ENCODE peak calls at places on chromosomes 4 and X, in nine cellular contexts. X is cardiac muscle cell, W is GM23248, A is adipocyte, H is mammary epithelial cell, O is pancreas, R is endodermal cell, C is neuronal stem cell, E is transverse colon. N is an unnamed sample. For H3K4me1, the result is how much of the 10 kb centered on the place peaks cover.

GRCh38 chr4:151882072-151882803 is 121.4 kb upstream of the GATB start:
- DNase-seq in A (no peak), W (no peak), H (no peak), O (no peak), E (no peak), R (no peak), X (no peak), C (no peak), N (no peak)

GRCh38 chrX:15985937-15986336 is 131.3 kb upstream of the AP1S2 start:
- DNase-seq in A (no peak), R (no peak), E (no peak), X (no peak), C (no peak), H (peak), O (no peak), W (no peak), N (no peak)

GRCh38 chr4:36758312-36758690 is 476.9 kb downstream of the DTHD1 start:
- DNase-seq in O (no peak), C (no peak), A (no peak), X (no peak), E (no peak), R (no peak), W (no peak), H (no peak), N (peak)

GRCh38 chr4:160772668-160773067 is 1391.1 kb downstream of the FSTL5 start:
- DNase-seq in C (no peak), R (no peak), X (no peak), O (no peak), W (no peak), E (no peak), A (no peak), H (no peak), N (no peak)

GRCh38 chr4:38664704-38665401 is 854 bp downstream of the KLF3 start:
- DNase-seq in X (peak), A (peak), R (peak), E (peak), H (peak), C (peak), O (peak), W (peak), N (peak)

GRCh38 chrX:12701625-12702024 is 89.6 kb upstream of the PRPS2 start:
- DNase-seq in C (peak), A (peak), X (peak), E (peak), W (peak), O (peak), R (peak), H (peak), N (peak)

GRCh38 chrX:18173494-18174180 is 47.0 kb downstream of the BEND2 start:
- DNase-seq in R (no peak), E (no peak), X (no peak), W (no peak), A (no peak), O (no peak), C (no peak), H (no peak), N (no peak)

GRCh38 chrX:119187298-119187697 is 48.8 kb upstream of the PGRMC1 start:
- DNase-seq in C (no peak), A (no peak), X (no peak), E (no peak), R (no peak), O (no peak), W (no peak), H (no peak), N (no peak)

GRCh38 chr4:41285202-41285876 is 28.6 kb downstream of the UCHL1 start:
- DNase-seq in R (no peak), O (no peak), W (peak), H (no peak), A (peak), C (no peak), E (no peak), X (no peak), N (no peak)

GRCh38 chr4:13349096-13349495 is 135.0 kb downstream of the RAB28 start:
- DNase-seq in R (no peak), X (peak), W (peak), A (no peak), C (no peak), E (no peak), H (peak), O (no peak), N (no peak)

GRCh38 chrX:105463483-105463882 is 243.0 kb upstream of the TEX13A start:
- DNase-seq in A (peak), H (peak), E (no peak), C (no peak), R (no peak), O (no peak), X (peak), W (no peak), N (no peak)

GRCh38 chr4:76879731-76880364 is 18.1 kb downstream of the SOWAHB start:
- DNase-seq in X (peak), R (no peak), W (peak), A (peak), H (no peak), C (no peak), E (no peak), O (no peak), N (no peak)

GRCh38 chr4:37223732-37224131 is 20.8 kb upstream of the NWD2 start:
- DNase-seq in C (no peak), E (no peak), X (no peak), O (no peak), H (no peak), A (no peak), W (no peak), R (no peak), N (no peak)

GRCh38 chrX:63350979-63351616 is at the start of gene SPIN4:
- DNase-seq in C (peak), A (peak), O (peak), H (peak), E (peak), W (peak), R (peak), X (peak), N (peak)

GRCh38 chr4:111136438-111136837 is 513.6 kb upstream of the PITX2 start:
- DNase-seq in W (peak), X (peak), A (peak), R (no peak), E (no peak), O (no peak), H (no peak), C (no peak), N (no peak)

GRCh38 chr4:144480068-144480467 is 165.9 kb upstream of the HHIP start:
- DNase-seq in W (no peak), R (no peak), H (no peak), C (no peak), O (no peak), E (no peak), X (no peak), A (no peak), N (no peak)

GRCh38 chr4:169615467-169616106 is 3.2 kb upstream of the NEK1 start:
- DNase-seq in X (no peak), E (no peak), H (peak), O (no peak), W (peak), C (no peak), A (no peak), R (no peak), N (no peak)

GRCh38 chr4:77600521-77601451 is 4.8 kb upstream of the CXCL13 start:
- DNase-seq in C (peak), A (peak), X (peak), R (peak), H (peak), E (peak), W (peak), O (no peak), N (peak)

GRCh38 chr4:114056599-114056998 is 77.2 kb upstream of the ARSJ start:
- DNase-seq in X (no peak), W (no peak), R (no peak), C (no peak), O (no peak), E (no peak), A (no peak), H (no peak), N (no peak)

GRCh38 chr4:92304636-92305035 is 870 bp downstream of the GRID2 start:
- DNase-seq in R (peak), O (no peak), H (no peak), X (peak), C (peak), E (no peak), W (no peak), A (peak), N (peak)

GRCh38 chr4:184851200-184851541 is 25.4 kb upstream of the ACSL1 start:
- DNase-seq in C (no peak), H (peak), E (peak), A (no peak), W (no peak), X (peak), O (no peak), R (no peak), N (no peak)

GRCh38 chrX:111095974-111096870 is at the start of gene PAK3:
- DNase-seq in X (peak), A (peak), R (peak), W (peak), H (peak), C (peak), E (peak), O (peak), N (peak)

GRCh38 chr4:83606435-83606834 is 70.5 kb downstream of the GPAT3 start:
- DNase-seq in H (no peak), W (no peak), R (no peak), O (no peak), A (no peak), E (no peak), X (no peak), C (no peak), N (no peak)

GRCh38 chrX:15864629-15865028 is 10.0 kb upstream of the AP1S2 start:
- DNase-seq in X (no peak), A (no peak), H (peak), C (no peak), W (peak), E (no peak), O (no peak), R (no peak), N (no peak)

GRCh38 chr4:53744446-53745160 is 153.3 kb upstream of the LNX1 start:
- DNase-seq in C (no peak), X (no peak), A (no peak), R (peak), O (no peak), E (no peak), H (no peak), W (no peak), N (no peak)

GRCh38 chr4:41644288-41644914 is 104.1 kb downstream of the PHOX2B start:
- DNase-seq in W (peak), H (no peak), X (peak), C (peak), A (peak), R (peak), O (peak), E (peak), N (peak)

GRCh38 chr4:146976145-146976544 is 30.5 kb upstream of the TTC29 start:
- DNase-seq in E (no peak), R (no peak), X (no peak), O (no peak), H (no peak), A (no peak), C (no peak), W (no peak), N (no peak)

GRCh38 chr4:74794341-74794801 is at the start of gene BTC:
- DNase-seq in C (peak), R (peak), H (peak), W (peak), O (peak), X (peak), A (peak), E (peak), N (peak)

GRCh38 chr4:20615492-20616136 is 84.6 kb upstream of the PACRGL start:
- DNase-seq in O (no peak), R (no peak), W (peak), E (no peak), C (no peak), X (peak), H (peak), A (no peak), N (no peak)

GRCh38 chr4:156779046-156779445 is 192.6 kb downstream of the PDGFC start:
- DNase-seq in X (peak), R (no peak), W (peak), A (peak), H (no peak), C (no peak), E (no peak), O (no peak), N (no peak)
- H3K4me1 ChIP-seq in X (under half), R (under half), W (half or more), A (under half), H (half or more), C (under half), E (under half), O (under half), N (under half)

GRCh38 chrX:146278381-146278780 is 460.8 kb downstream of the SLITRK2 start:
- DNase-seq in X (no peak), A (no peak), C (no peak), E (no peak), W (no peak), H (no peak), R (peak), O (no peak), N (peak)
- H3K4me1 ChIP-seq in X (under half), A (under half), C (under half), E (under half), W (under half), H (under half), R (under half), O (under half), N (under half)

GRCh38 chr4:19375931-19376330 is 875.8 kb upstream of the SLIT2 start:
- DNase-seq in O (no peak), C (no peak), E (no peak), R (no peak), H (no peak), X (no peak), A (no peak), W (peak), N (no peak)

GRCh38 chr4:19382993-19383392 is 868.7 kb upstream of the SLIT2 start:
- DNase-seq in R (no peak), X (no peak), A (peak), E (no peak), C (no peak), O (no peak), W (peak), H (peak), N (no peak)

GRCh38 chr4:19381068-19381467 is 870.6 kb upstream of the SLIT2 start:
- DNase-seq in C (no peak), E (no peak), A (peak), H (peak), R (no peak), W (peak), X (peak), O (no peak), N (no peak)

GRCh38 chr4:19379318-19379717 is 872.4 kb upstream of the SLIT2 start:
- DNase-seq in R (no peak), A (no peak), W (no peak), H (no peak), X (no peak), E (no peak), C (no peak), O (no peak), N (peak)

GRCh38 chr4:19380600-19380999 is 871.1 kb upstream of the SLIT2 start:
- DNase-seq in O (no peak), C (no peak), W (peak), R (no peak), H (no peak), X (no peak), E (no peak), A (peak), N (no peak)
- H3K4me1 ChIP-seq in O (under half), C (under half), W (under half), R (under half), H (under half), X (under half), E (under half), A (under half), N (under half)

DNA sequence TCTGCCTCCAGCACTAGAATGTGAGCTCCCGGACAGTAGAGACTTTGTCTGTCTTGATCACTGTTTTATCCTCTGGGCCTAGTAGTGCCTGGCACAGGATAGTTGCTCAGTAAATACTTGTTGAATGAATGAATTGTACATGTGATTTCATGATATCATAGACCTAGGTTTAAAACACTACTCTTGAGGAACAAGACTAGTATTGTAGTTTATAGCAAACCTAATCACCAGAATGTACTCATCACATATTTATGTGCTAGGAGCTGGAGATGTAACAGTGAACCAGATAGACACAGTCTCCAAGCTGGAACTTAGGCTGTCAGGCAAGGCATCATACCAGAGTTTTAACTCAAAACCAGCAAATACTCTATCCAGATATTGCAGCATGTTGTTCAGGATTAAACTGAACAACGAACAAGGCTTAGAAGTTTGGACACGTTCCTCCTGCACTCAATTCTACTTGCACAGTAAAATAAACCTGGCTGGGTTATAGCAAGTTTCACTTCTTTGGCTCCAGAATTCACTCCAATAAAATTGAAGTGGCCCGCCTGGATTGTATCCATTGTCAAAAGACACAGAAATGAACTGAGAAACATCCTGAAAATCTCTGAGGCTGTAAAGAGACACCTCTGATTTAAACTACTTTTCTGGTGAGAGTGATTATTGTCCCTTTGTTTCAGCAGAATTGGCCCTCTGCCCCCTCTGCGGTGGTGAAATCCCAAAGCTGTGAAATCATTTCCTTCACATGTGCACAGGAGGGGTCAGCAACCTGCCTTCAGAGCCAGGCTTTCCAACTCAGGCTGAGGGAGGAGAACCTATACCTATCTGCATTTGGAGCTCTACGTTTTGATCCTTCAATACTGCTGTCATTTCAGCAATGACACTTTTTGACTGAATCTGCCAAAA is 23.2 kb downstream of the GAB3 start:
- DNase-seq in W (peak), X (peak), R (no peak), C (no peak), H (peak), E (peak), A (peak), O (no peak), N (no peak)
- H3K4me1 ChIP-seq in W (under half), X (under half), R (under half), C (under half), H (under half), E (under half), A (half or more), O (under half), N (under half)

DNA sequence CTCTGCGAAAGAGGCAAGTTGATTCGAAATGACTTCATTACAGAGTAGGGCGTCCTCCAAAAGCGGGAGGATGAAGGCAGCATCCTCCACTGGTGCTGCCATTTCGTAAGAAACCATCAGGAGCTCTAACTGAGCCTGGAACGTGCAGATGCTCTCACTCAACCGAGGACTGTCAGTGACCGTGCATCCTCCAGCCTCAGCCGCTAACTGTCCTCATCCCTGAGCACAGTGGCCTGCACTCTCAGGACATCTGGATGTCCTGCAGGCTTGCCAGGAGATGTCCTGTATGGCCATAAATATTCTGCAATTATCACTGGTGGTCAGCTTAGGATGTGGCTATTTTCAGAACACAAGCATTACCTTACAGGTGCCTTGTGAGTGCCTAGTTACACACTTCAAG is 107.1 kb upstream of the ADRA2C start:
- DNase-seq in A (no peak), X (no peak), R (no peak), C (no peak), H (no peak), E (no peak), O (no peak), W (no peak), N (no peak)
- H3K4me1 ChIP-seq in A (under half), X (under half), R (under half), C (under half), H (under half), E (under half), O (under half), W (under half), N (under half)

GRCh38 chrX:9146657-9147056 is 112.7 kb upstream of the FAM9B start:
- DNase-seq in X (no peak), E (no peak), O (no peak), H (no peak), R (no peak), W (no peak), C (no peak), A (no peak), N (no peak)
- H3K4me1 ChIP-seq in X (under half), E (under half), O (under half), H (under half), R (under half), W (under half), C (under half), A (under half), N (under half)

GRCh38 chr4:3041192-3042142 is 32.9 kb downstream of the HTT-AS start:
- DNase-seq in A (peak), C (no peak), X (peak), O (no peak), R (peak), H (peak), W (peak), E (peak), N (no peak)
- H3K4me1 ChIP-seq in A (under half), C (under half), X (under half), O (under half), R (under half), H (under half), W (under half), E (under half), N (under half)

N was measured in hepatocyte.